ENCODE peak calls at places on chromosomes 7 and 10, in four cellular contexts. S, P, U and O are unnamed samples. For H3K4me1 and H3K9me3, the result is how much of the 10 kb centered on the place peaks cover.

GRCh38 chr7:128832880-128833147 is 2.6 kb downstream of the FLNC start:
- DNase-seq in U (no peak), P (no peak), S (no peak), O (no peak)

GRCh38 chr10:119421887-119422684 is 120.4 kb downstream of the RGS10 start:
- DNase-seq in S (peak), P (no peak), U (no peak), O (peak)

GRCh38 chr7:43679210-43680068 is 49.9 kb downstream of the COA1 start:
- DNase-seq in P (no peak), U (no peak), S (no peak), O (no peak)

GRCh38 chr10:118778727-118779126 is 24.0 kb upstream of the CACUL1 start:
- DNase-seq in S (no peak), U (no peak), P (no peak), O (no peak)

GRCh38 chr10:31126593-31126992 is 94.9 kb upstream of the ZNF438 start:
- DNase-seq in U (no peak), S (no peak), P (no peak), O (no peak)

GRCh38 chr10:3623746-3624145 is 161.3 kb downstream of the KLF6 start:
- DNase-seq in S (no peak), U (no peak), P (no peak), O (no peak)

GRCh38 chr10:3467052-3467906 is 294.7 kb upstream of the PITRM1 start:
- DNase-seq in U (peak), P (no peak), S (peak), O (no peak)

GRCh38 chr10:69362471-69362954 is 54.2 kb downstream of the TACR2 start:
- DNase-seq in U (no peak), S (peak), P (no peak), O (no peak)

DNA sequence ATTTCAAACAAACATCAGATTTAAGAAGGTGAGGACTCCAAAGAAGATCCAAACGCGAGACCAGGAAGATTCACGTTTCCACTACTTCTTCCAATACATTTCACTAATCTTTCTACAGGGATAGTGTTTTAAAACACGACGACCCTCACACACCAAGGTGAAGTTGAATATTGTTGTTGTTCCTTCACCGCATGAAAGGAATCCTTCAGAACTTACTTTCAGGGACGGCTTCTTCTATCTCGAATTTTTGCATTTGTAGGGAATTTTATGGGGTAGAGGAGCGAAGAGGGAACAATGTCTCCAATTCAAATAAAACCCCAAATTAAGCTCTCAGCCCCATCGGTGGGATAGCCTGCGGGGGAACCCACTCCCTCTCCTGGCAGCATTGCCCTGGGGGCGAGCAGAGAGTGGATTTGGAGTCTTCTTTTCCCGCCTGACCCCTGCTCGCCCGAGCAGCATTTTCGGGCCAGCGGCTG is 1.5 kb upstream of the GATA3 start:
- DNase-seq in S (no peak), U (no peak), P (no peak), O (no peak)
- H3K4me3 ChIP-seq in S (peak), U (no peak), P (peak), O (peak)

GRCh38 chr7:150784954-150785353 is 15.2 kb downstream of the TMEM176B start:
- DNase-seq in S (no peak), P (no peak), U (no peak), O (no peak)
- H3K4me1 ChIP-seq in S (half or more), P (under half), U (under half), O (under half)

GRCh38 chr7:93132216-93132615 is 14.4 kb upstream of the SAMD9 start:
- DNase-seq in U (no peak), P (no peak), S (no peak), O (no peak)
- H3K9me3 ChIP-seq in U (under half), P (half or more), S (half or more), O (under half)

DNA sequence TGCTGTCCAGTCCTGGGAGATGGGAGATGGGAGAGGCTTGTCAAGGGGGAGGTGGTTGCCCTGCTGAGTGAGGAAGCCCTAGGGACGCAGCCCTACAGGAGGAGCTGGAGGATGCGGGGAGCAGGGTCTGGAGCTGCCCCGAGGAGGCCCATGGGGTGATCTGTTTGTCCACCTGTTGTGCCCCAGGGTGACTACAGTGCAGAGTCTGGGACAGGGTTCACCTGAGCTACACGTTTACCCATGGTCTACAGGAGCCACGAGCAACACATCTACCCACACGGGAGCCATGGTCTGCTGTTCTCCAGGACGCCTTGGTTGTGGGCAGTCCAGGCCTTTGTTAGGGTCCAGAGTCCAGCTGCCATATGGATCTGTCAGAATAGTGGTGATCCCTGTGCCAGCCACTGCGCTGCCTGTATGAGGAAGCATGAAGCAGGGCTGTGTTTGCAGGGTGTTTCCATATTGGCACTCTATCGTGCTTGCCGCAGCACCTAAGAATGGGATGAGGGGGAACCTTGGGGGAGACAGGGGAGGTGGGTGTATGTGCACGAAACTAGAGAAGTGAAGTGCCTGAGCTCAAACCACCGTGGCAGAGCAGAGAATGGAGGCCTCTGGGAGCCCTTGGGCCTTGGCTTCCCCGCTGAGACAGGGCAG is 23.7 kb downstream of the ZNF775 start:
- DNase-seq in U (no peak), S (no peak), P (no peak), O (no peak)
- H3K4me3 ChIP-seq in U (no peak), S (no peak), P (no peak), O (no peak)

GRCh38 chr7:81111781-81112540 is 193.1 kb upstream of the SEMA3C start:
- DNase-seq in P (no peak), S (no peak), U (no peak), O (peak)

GRCh38 chr7:81114682-81115081 is 195.8 kb upstream of the SEMA3C start:
- DNase-seq in S (no peak), U (no peak), P (no peak), O (no peak)

GRCh38 chr7:81112731-81113130 is 193.9 kb upstream of the SEMA3C start:
- DNase-seq in P (no peak), S (no peak), U (no peak), O (no peak)

GRCh38 chr7:81111358-81111757 is 192.5 kb upstream of the SEMA3C start:
- DNase-seq in S (no peak), P (no peak), U (no peak), O (no peak)

DNA sequence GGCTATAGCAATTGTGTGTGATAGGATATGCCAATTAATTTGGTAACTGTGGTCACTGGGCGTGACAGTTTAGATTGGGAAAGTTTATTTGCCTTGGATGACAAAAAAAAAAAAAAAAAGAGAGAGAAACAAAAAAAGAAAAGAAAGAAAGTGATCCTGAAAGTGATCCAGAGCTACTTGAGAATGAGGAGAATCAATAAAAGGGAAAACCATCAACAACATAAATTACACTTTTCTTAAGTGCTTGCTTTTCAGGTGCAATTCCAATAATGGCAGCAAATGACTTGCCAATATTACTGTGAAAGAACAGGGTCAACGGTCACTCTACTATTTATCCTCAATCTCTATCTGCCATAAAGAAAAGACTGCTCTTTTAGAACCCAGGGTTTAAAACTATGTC is 191.8 kb upstream of the SEMA3C start:
- DNase-seq in P (no peak), S (no peak), U (no peak), O (no peak)
- H3K4me1 ChIP-seq in P (under half), S (under half), U (under half), O (under half)

GRCh38 chr7:19023477-19023876 is 94.0 kb downstream of the TWIST1 start:
- DNase-seq in S (no peak), P (no peak), U (no peak), O (no peak)
- H3K9me3 ChIP-seq in S (under half), P (under half), U (under half), O (under half)

GRCh38 chr7:32059289-32060045 is 10.7 kb downstream of the PDE1C start:
- DNase-seq in P (no peak), S (no peak), U (no peak), O (no peak)
- H3K4me3 ChIP-seq in P (no peak), S (peak), U (no peak), O (no peak)

GRCh38 chr7:47475880-47476227 is 106.1 kb downstream of the TNS3 start:
- DNase-seq in S (no peak), U (no peak), P (no peak), O (no peak)
- H3K4me1 ChIP-seq in S (under half), U (under half), P (under half), O (under half)

DNA sequence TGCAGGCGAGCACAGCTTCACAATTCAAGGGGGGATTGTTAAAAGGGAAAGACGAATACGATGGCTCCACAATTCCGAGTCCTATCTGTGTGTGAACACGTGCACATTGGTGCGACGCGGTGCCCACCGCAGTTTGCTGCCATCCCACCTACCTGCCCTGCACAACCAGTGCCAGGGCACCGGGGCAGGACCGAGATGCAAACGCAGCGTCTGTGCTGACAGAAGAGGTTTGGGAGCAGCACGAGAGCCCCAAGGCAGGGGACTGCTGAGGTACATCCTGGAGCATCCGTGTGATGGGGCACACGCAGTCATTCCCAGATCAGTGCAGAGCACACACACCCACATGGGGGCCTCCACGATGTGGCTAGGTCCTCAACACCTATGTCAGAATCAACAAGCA is 221.3 kb downstream of the DNAJB6 start:
- DNase-seq in U (no peak), S (peak), P (no peak), O (no peak)
- H3K9me3 ChIP-seq in U (under half), S (under half), P (under half), O (under half)